ENCODE peak calls at places on chromosomes 6 and 20, in seven cellular contexts. Q, M, A, P, Z, C and V are unnamed samples.
A peak's percentile ranks its signal among the peaks of the same experiment; 100 is the strongest.

GRCh38 chr6:151451417-151451949 is 443 bp downstream of the RMND1 start:
- DNase-seq in Q (no peak), M (no peak), A (no peak), P (no peak), Z (no peak), C (no peak), V (no peak)

GRCh38 chr6:113306552-113307145 is 550.5 kb upstream of the MARCKS start:
- DNase-seq in Q (no peak), M (peak; percentile 49), A (no peak), P (no peak), Z (peak; percentile 21), C (peak; percentile 16), V (peak; percentile 78)

GRCh38 chr6:4271761-4272505 is 136.6 kb upstream of the ECI2 start:
- DNase-seq in Q (no peak), M (no peak), A (no peak), P (no peak), Z (no peak), C (no peak), V (no peak)

GRCh38 chr6:3211681-3212080 is 15.8 kb downstream of the TUBB2B start:
- DNase-seq in Q (no peak), M (no peak), A (no peak), P (no peak), Z (no peak), C (no peak), V (no peak)

GRCh38 chr6:92977018-92977417 is 442.3 kb downstream of the EPHA7 start:
- DNase-seq in Q (no peak), M (no peak), A (no peak), P (no peak), Z (no peak), C (no peak), V (no peak)

GRCh38 chr6:134628154-134628553 is 310.2 kb upstream of the SGK1 start:
- DNase-seq in Q (no peak), M (no peak), A (no peak), P (no peak), Z (no peak), C (no peak), V (no peak)

GRCh38 chr6:53119772-53120409 is 28.8 kb downstream of the GCM1 start:
- DNase-seq in Q (no peak), M (peak; percentile 12), A (peak; percentile 44), P (no peak), Z (peak; percentile 54), C (no peak), V (peak; percentile 56)

GRCh38 chr6:22036267-22036666 is 260.6 kb downstream of the PRL start:
- DNase-seq in Q (no peak), M (peak; percentile 89), A (no peak), P (no peak), Z (peak; percentile 28), C (peak; percentile 99), V (no peak)

GRCh38 chr6:117906454-117906904 is 585 bp upstream of the SLC35F1 start:
- DNase-seq in Q (no peak), M (no peak), A (no peak), P (no peak), Z (no peak), C (no peak), V (peak; percentile 28)

GRCh38 chr6:148364056-148364844 is 21.6 kb downstream of the SASH1 start:
- DNase-seq in Q (no peak), M (no peak), A (peak; percentile 22), P (no peak), Z (no peak), C (no peak), V (no peak)

GRCh38 chr6:73879466-73879865 is 183.5 kb downstream of the CD109 start:
- DNase-seq in Q (no peak), M (no peak), A (peak; percentile 42), P (no peak), Z (no peak), C (no peak), V (no peak)

GRCh38 chr20:44702776-44703175 is 12.4 kb upstream of the CCN5 start:
- DNase-seq in Q (no peak), M (peak; percentile 86), A (peak; percentile 63), P (no peak), Z (no peak), C (no peak), V (peak; percentile 34)

GRCh38 chr6:4776967-4777925 is 1.0 kb downstream of the CDYL start:
- DNase-seq in Q (no peak), M (peak; percentile 32), A (no peak), P (no peak), Z (peak; percentile 42), C (no peak), V (peak; percentile 57)

GRCh38 chr6:56364482-56365313 is 117.3 kb upstream of the COL21A1 start:
- DNase-seq in Q (no peak), M (no peak), A (no peak), P (no peak), Z (no peak), C (no peak), V (no peak)

GRCh38 chr6:138803914-138804313 is 8.0 kb downstream of the ECT2L start:
- DNase-seq in Q (no peak), M (no peak), A (no peak), P (no peak), Z (no peak), C (no peak), V (no peak)

GRCh38 chr20:3328501-3328900 is 79.0 kb downstream of the DNAAF9 start:
- DNase-seq in Q (no peak), M (no peak), A (no peak), P (no peak), Z (no peak), C (no peak), V (no peak)

GRCh38 chr20:63254536-63255384 is 497 bp upstream of the NKAIN4 start:
- DNase-seq in Q (no peak), M (no peak), A (no peak), P (no peak), Z (no peak), C (no peak), V (no peak)

GRCh38 chr6:43247115-43247999 is 4.1 kb downstream of the TTBK1 start:
- DNase-seq in Q (no peak), M (peak; percentile 83), A (no peak), P (peak; percentile 67), Z (peak; percentile 85), C (no peak), V (peak; percentile 85)

GRCh38 chr20:47544240-47544639 is 42.6 kb downstream of the NCOA3 start:
- DNase-seq in Q (no peak), M (peak; percentile 74), A (no peak), P (no peak), Z (no peak), C (peak; percentile 67), V (no peak)

GRCh38 chr6:38131527-38131965 is 312.0 kb downstream of the ZFAND3 start:
- DNase-seq in Q (no peak), M (peak; percentile 19), A (peak; percentile 94), P (no peak), Z (no peak), C (peak; percentile 41), V (no peak)